ENCODE peak calls at places on chromosome 15, in ten cellular contexts. W, I, L, N, J, V, E, T, G and F are unnamed samples. For H3K4me1, the result is how much of the 10 kb centered on the place peaks cover.

GRCh38 chr15:83445653-83446052 is 1.5 kb upstream of the SH3GL3 start:
- DNase-seq in W (peak), I (no peak), L (no peak), N (no peak), J (no peak), V (no peak), E (no peak), T (no peak), G (peak), F (no peak)

GRCh38 chr15:36769110-36769509 is 189.7 kb downstream of the CDIN1 start:
- DNase-seq in W (no peak), I (no peak), L (peak), N (no peak), J (no peak), V (no peak), E (peak), T (peak), G (no peak), F (peak)

GRCh38 chr15:70508561-70509281 is 254.6 kb downstream of the UACA start:
- DNase-seq in W (peak), I (peak), L (peak), N (no peak), J (peak), V (no peak), E (peak), T (peak), G (peak), F (peak)

GRCh38 chr15:97078556-97078955 is 748.1 kb downstream of the NR2F2 start:
- DNase-seq in W (no peak), I (no peak), L (no peak), N (no peak), J (no peak), V (no peak), E (no peak), T (no peak), G (no peak), F (no peak)

GRCh38 chr15:74957301-74958035 is 896 bp upstream of the RPP25 start:
- DNase-seq in W (peak), I (no peak), L (no peak), N (no peak), J (no peak), V (no peak), E (no peak), T (peak), G (peak), F (no peak)

GRCh38 chr15:90665288-90666134 is 51.6 kb upstream of the BLM start:
- DNase-seq in W (no peak), I (no peak), L (peak), N (peak), J (peak), V (peak), E (peak), T (peak), G (peak), F (peak)

GRCh38 chr15:60137711-60138396 is 133.7 kb downstream of the FOXB1 start:
- DNase-seq in W (no peak), I (no peak), L (peak), N (no peak), J (peak), V (no peak), E (peak), T (peak), G (no peak), F (no peak)

GRCh38 chr15:29903785-29904464 is 81.7 kb upstream of the TJP1 start:
- DNase-seq in W (no peak), I (no peak), L (no peak), N (no peak), J (no peak), V (no peak), E (no peak), T (no peak), G (no peak), F (no peak)

GRCh38 chr15:55741592-55742497 is 1.1 kb downstream of the PRTG start:
- DNase-seq in W (peak), I (peak), L (no peak), N (no peak), J (peak), V (no peak), E (no peak), T (no peak), G (peak), F (peak)

GRCh38 chr15:36596915-36597314 is 17.5 kb downstream of the CDIN1 start:
- DNase-seq in W (no peak), I (no peak), L (no peak), N (no peak), J (no peak), V (no peak), E (no peak), T (no peak), G (no peak), F (no peak)

GRCh38 chr15:42072141-42072685 is 22.1 kb downstream of the PLA2G4D start:
- DNase-seq in W (no peak), I (no peak), L (no peak), N (no peak), J (no peak), V (no peak), E (no peak), T (no peak), G (no peak), F (no peak)

GRCh38 chr15:35481992-35482391 is 64.0 kb downstream of the DPH6 start:
- DNase-seq in W (no peak), I (peak), L (peak), N (peak), J (peak), V (no peak), E (peak), T (peak), G (peak), F (peak)

GRCh38 chr15:84981711-84982300 is at the start of gene PDE8A:
- DNase-seq in W (peak), I (peak), L (peak), N (no peak), J (peak), V (no peak), E (peak), T (peak), G (peak), F (peak)

GRCh38 chr15:71042356-71042922 is 72.8 kb upstream of the THSD4 start:
- DNase-seq in W (no peak), I (no peak), L (peak), N (no peak), J (no peak), V (no peak), E (peak), T (peak), G (no peak), F (no peak)

GRCh38 chr15:94749848-94750617 is 518.7 kb downstream of the MCTP2 start:
- DNase-seq in W (no peak), I (no peak), L (peak), N (no peak), J (peak), V (no peak), E (peak), T (no peak), G (no peak), F (no peak)

GRCh38 chr15:61731081-61731480 is 329.2 kb downstream of the VPS13C start:
- DNase-seq in W (no peak), I (no peak), L (no peak), N (no peak), J (no peak), V (no peak), E (no peak), T (no peak), G (peak), F (no peak)

GRCh38 chr15:48242015-48242414 is 35.9 kb downstream of the SLC12A1 start:
- DNase-seq in W (no peak), I (no peak), L (no peak), N (no peak), J (no peak), V (no peak), E (no peak), T (no peak), G (no peak), F (no peak)

GRCh38 chr15:62533687-62534086 is 368.6 kb upstream of the C2CD4B start:
- DNase-seq in W (peak), I (no peak), L (no peak), N (no peak), J (no peak), V (no peak), E (no peak), T (no peak), G (no peak), F (no peak)

GRCh38 chr15:78049691-78050440 is 27.6 kb downstream of the TBC1D2B start:
- DNase-seq in W (no peak), I (peak), L (peak), N (no peak), J (peak), V (peak), E (peak), T (peak), G (no peak), F (no peak)
- H3K4me3 ChIP-seq in W (no peak), I (no peak), L (no peak), N (no peak), J (no peak), V (no peak), E (no peak), T (peak), G (no peak), F (no peak)

GRCh38 chr15:39336926-39337325 is 244.0 kb upstream of the THBS1 start:
- DNase-seq in W (no peak), I (no peak), L (no peak), N (no peak), J (no peak), V (no peak), E (no peak), T (peak), G (no peak), F (no peak)
- TF ChIP-seq EZH2 in W (no peak), I (no peak), L (no peak), N (no peak), J (no peak), V (no peak), E (no peak), T (no peak), G (no peak), F (no peak)

DNA sequence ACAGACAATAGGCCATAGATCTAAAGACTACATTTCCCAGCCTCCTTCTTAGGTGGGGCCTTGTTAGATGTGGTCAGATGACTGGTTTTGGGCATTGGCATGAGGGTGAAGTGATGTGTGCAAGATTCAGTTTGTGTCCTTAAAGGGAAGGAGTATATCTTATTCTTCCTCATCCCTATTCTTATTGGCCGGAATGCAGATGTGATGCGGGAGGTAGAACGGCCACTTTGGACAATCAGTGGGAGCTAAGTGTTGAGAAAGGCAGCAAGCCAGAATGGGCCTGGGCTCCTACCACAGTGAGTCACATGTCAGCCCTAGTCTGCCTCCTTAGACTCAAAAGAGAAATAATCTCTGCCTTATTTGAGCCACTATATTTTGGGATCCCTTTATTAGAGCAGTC is 89.8 kb upstream of the MEX3B start:
- DNase-seq in W (no peak), I (no peak), L (peak), N (no peak), J (no peak), V (no peak), E (peak), T (peak), G (no peak), F (no peak)
- H3K4me1 ChIP-seq in W (under half), I (under half), L (under half), N (under half), J (under half), V (under half), E (under half), T (half or more), G (under half), F (under half)

DNA sequence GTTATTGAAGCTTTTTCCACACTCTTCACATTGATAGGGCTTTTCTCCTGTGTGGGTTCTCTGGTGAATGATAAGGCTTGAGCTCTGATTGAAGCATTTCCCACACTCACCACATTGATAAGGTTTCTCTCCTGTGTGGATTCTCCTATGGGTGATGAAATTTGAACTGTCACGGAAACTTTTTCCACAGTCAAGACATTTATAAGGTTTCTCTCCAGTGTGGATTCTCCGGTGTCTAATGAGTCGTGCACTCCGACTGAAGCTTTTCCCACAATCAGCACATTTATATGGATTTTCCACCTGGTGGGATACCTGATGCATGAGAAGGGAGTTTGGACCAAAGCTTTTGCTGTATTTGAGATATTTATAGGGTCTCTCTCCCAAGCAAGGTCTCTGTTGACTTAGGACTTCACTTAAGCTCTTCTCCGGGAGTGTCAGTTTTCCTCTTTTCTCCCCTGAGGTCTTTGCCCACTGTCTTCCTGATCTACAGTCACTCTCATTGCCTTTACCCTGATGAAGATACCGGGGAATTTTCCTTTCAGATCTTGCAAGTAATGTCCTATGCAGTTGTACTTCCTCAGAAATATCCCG is 9.4 kb downstream of the ZSCAN29 start:
- DNase-seq in W (no peak), I (no peak), L (no peak), N (no peak), J (no peak), V (no peak), E (peak), T (peak), G (no peak), F (no peak)
- H3K4me3 ChIP-seq in W (peak), I (no peak), L (no peak), N (no peak), J (no peak), V (no peak), E (no peak), T (no peak), G (no peak), F (no peak)

DNA sequence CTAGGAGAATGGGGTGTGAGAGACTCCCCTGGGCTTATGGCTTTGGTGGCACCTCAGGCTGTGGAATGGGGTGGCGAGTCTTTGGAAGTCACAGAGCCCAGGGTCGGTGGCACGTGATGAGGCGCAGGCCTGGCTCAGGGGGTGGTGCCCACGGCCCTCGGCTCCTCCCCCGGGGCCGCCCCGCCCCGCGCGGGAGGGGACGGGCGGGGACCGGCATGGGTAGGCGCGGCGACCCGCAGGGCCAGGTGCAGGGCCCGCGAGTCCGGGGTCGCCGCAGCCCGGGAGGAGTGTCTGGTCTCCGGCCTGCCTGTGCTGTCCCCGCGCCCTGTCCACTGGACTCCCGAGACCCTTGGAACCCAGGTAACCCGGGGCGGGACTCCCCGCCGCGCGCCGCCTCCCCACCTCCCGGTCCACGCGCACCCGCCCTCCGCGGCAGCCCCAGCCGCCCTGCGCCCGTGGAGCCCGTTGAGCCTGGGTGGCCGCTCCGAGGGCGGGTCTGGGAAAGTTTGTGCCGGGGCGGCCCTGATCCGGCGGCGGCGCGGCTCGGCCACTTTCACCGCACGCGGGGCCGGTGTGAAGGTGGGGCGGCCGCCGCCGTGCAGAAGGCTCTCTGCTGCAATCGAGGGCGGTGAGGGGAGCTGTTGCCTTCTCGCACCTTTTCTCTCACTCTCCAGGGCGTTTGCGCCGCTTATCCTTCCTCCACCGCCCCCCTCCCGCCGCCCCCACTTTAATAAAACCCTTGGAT is at the start of gene PAQR5:
- DNase-seq in W (peak), I (peak), L (no peak), N (no peak), J (no peak), V (no peak), E (no peak), T (peak), G (peak), F (no peak)
- TF ChIP-seq EZH2 in W (no peak), I (no peak), L (peak), N (no peak), J (no peak), V (no peak), E (no peak), T (no peak), G (no peak), F (peak)

GRCh38 chr15:100934735-100935134 is 15.6 kb downstream of the LRRK1 start:
- DNase-seq in W (no peak), I (no peak), L (no peak), N (no peak), J (no peak), V (no peak), E (no peak), T (no peak), G (no peak), F (no peak)
- H3K4me1 ChIP-seq in W (under half), I (under half), L (under half), N (under half), J (under half), V (under half), E (under half), T (under half), G (under half), F (under half)

GRCh38 chr15:99109555-99110021 is 4.7 kb downstream of the SYNM start:
- DNase-seq in W (no peak), I (no peak), L (no peak), N (no peak), J (no peak), V (no peak), E (no peak), T (no peak), G (no peak), F (no peak)
- H3K4me3 ChIP-seq in W (no peak), I (no peak), L (no peak), N (no peak), J (no peak), V (no peak), E (no peak), T (no peak), G (no peak), F (no peak)

GRCh38 chr15:50180091-50180490 is 1.9 kb upstream of the SLC27A2 start:
- DNase-seq in W (no peak), I (no peak), L (no peak), N (no peak), J (no peak), V (no peak), E (no peak), T (no peak), G (no peak), F (no peak)
- TF ChIP-seq EZH2 in W (no peak), I (no peak), L (no peak), N (no peak), J (no peak), V (no peak), E (no peak), T (no peak), G (no peak), F (no peak)

GRCh38 chr15:64048766-64049165 is 2.5 kb upstream of the DAPK2 start:
- DNase-seq in W (no peak), I (no peak), L (no peak), N (no peak), J (no peak), V (no peak), E (no peak), T (no peak), G (no peak), F (no peak)
- H3K4me1 ChIP-seq in W (under half), I (under half), L (under half), N (under half), J (under half), V (under half), E (under half), T (under half), G (under half), F (under half)

GRCh38 chr15:72735111-72735510 is 48.4 kb downstream of the ADPGK start:
- DNase-seq in W (no peak), I (no peak), L (no peak), N (no peak), J (no peak), V (no peak), E (no peak), T (no peak), G (no peak), F (no peak)

GRCh38 chr15:72737723-72738122 is 45.8 kb downstream of the ADPGK start:
- DNase-seq in W (no peak), I (no peak), L (no peak), N (no peak), J (peak), V (no peak), E (no peak), T (peak), G (no peak), F (no peak)

DNA sequence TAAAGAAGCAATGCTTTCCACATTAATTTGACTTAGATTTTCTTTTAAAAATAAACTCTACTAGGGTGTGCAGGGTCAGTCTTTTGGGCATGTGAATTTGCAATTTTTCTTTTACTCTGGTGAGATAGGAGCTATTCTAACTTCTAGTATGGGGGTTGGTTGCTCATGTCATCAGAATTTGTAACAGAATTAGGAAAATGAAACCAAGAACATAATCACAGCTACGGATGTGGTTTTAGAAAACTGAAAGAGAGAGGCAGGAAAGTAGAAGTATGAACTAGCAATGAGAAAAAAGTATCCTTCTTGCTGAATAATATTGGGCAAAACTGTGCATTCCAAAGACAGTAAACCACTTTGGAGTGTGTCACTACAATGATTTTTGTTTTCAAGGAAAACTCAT is 43.4 kb downstream of the ADPGK start:
- DNase-seq in W (no peak), I (no peak), L (no peak), N (no peak), J (no peak), V (no peak), E (no peak), T (no peak), G (no peak), F (no peak)
- H3K4me3 ChIP-seq in W (no peak), I (no peak), L (no peak), N (no peak), J (no peak), V (no peak), E (no peak), T (no peak), G (no peak), F (no peak)